ENCODE peak calls at places on chromosomes 11 and 22, in five cellular contexts. B, K, L, M and R are unnamed samples.

GRCh38 chr11:102991776-102992175 is 36.2 kb upstream of the MMP13 start:
- DNase-seq in B (no peak), K (no peak), L (no peak), M (no peak), R (no peak)

GRCh38 chr11:61579398-61580291 is 1.2 kb downstream of the SYT7 start:
- DNase-seq in B (no peak), K (no peak), L (no peak), M (no peak), R (no peak)

GRCh38 chr11:120820040-120820439 is 203.9 kb upstream of the TBCEL start:
- DNase-seq in B (no peak), K (no peak), L (no peak), M (peak; percentile 22), R (no peak)

GRCh38 chr11:35105319-35106063 is 33.5 kb upstream of the CD44 start:
- DNase-seq in B (peak; percentile 36), K (no peak), L (peak; percentile 66), M (no peak), R (no peak)

GRCh38 chr11:12318791-12319733 is 58.3 kb upstream of the PARVA start:
- DNase-seq in B (no peak), K (no peak), L (no peak), M (no peak), R (peak; percentile 6)

GRCh38 chr22:27278986-27279385 is 522.6 kb downstream of the MN1 start:
- DNase-seq in B (no peak), K (no peak), L (no peak), M (no peak), R (no peak)

GRCh38 chr11:36065436-36065835 is 121.6 kb downstream of the LDLRAD3 start:
- DNase-seq in B (no peak), K (no peak), L (no peak), M (no peak), R (no peak)

GRCh38 chr11:131033151-131033651 is 116.9 kb upstream of the SNX19 start:
- DNase-seq in B (no peak), K (no peak), L (no peak), M (no peak), R (no peak)

GRCh38 chr11:27571151-27571840 is 64.7 kb upstream of the LIN7C start:
- DNase-seq in B (no peak), K (no peak), L (no peak), M (no peak), R (no peak)

GRCh38 chr22:24421428-24421931 is 5.9 kb upstream of the ADORA2A start:
- DNase-seq in B (no peak), K (peak; percentile 32), L (no peak), M (no peak), R (peak; percentile 74)

GRCh38 chr11:37947816-37948215 is 1349.8 kb upstream of the RAG2 start:
- DNase-seq in B (no peak), K (no peak), L (no peak), M (no peak), R (no peak)

GRCh38 chr11:37948258-37948657 is 1350.2 kb upstream of the RAG2 start:
- DNase-seq in B (no peak), K (no peak), L (no peak), M (no peak), R (no peak)

GRCh38 chr11:37942081-37942480 is 1344.0 kb upstream of the RAG2 start:
- DNase-seq in B (no peak), K (no peak), L (no peak), M (no peak), R (no peak)

GRCh38 chr11:37952035-37952434 is 1354.0 kb upstream of the RAG2 start:
- DNase-seq in B (no peak), K (no peak), L (no peak), M (no peak), R (no peak)

GRCh38 chr11:37946155-37946766 is 1348.2 kb upstream of the RAG2 start:
- DNase-seq in B (no peak), K (no peak), L (no peak), M (no peak), R (no peak)
- TF ChIP-seq CTCF in B (peak; percentile 41), K (peak; percentile 67), L (peak; percentile 63), M (peak; percentile 7), R (peak; percentile 41)

GRCh38 chr11:106326087-106326486 is 248.6 kb downstream of the AASDHPPT start:
- DNase-seq in B (no peak), K (no peak), L (no peak), M (no peak), R (no peak)

GRCh38 chr11:106333678-106334077 is 256.2 kb downstream of the AASDHPPT start:
- DNase-seq in B (no peak), K (no peak), L (no peak), M (no peak), R (no peak)

GRCh38 chr11:106331163-106331562 is 253.7 kb downstream of the AASDHPPT start:
- DNase-seq in B (no peak), K (no peak), L (no peak), M (no peak), R (no peak)

GRCh38 chr11:106327134-106327533 is 249.7 kb downstream of the AASDHPPT start:
- DNase-seq in B (no peak), K (no peak), L (no peak), M (no peak), R (no peak)

DNA sequence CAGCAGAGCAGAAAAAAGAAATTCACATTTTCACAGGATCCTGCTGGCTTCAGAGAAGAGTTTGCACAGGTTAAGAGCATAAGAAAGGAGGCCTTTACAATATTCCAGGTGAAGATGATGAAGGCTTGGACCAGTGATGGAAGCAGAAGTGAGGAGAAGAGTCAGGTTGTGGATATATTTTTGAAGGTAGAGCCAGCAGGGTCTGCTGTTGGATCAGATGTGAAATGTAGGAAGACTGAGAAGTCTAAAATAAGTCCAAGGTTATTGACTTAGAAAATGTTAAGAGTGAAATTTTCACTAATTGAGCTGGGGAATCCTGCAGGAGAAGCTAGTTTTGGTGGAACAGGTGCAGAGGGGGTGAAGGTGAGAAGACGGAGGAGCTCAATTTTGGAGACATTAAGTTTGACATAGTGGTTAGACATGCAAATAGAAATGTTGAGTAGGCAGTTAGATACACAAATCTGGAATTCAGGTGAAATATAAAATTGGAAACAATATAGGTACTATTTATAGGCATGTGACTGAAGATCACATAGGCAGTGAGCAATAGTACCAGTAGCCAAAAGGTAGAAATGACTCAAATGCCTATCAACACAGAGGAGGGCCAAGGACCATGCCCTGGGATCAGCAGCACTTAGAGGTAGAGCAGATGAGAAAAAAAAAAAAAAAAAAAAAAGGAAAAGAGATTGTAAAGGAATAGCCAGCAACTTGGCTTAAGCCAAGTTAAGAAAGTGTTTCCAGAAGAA is 252.0 kb downstream of the AASDHPPT start:
- DNase-seq in B (no peak), K (no peak), L (no peak), M (no peak), R (no peak)
- TF ChIP-seq CTCF in B (no peak), K (no peak), L (no peak), M (no peak), R (no peak)

GRCh38 chr11:111476366-111476765 is 35.8 kb downstream of the BTG4 start:
- DNase-seq in B (no peak), K (no peak), L (no peak), M (no peak), R (no peak)

GRCh38 chr11:111476961-111477360 is 35.2 kb downstream of the BTG4 start:
- DNase-seq in B (no peak), K (no peak), L (no peak), M (no peak), R (no peak)

GRCh38 chr11:111483431-111483830 is 28.8 kb downstream of the BTG4 start:
- DNase-seq in B (no peak), K (no peak), L (no peak), M (no peak), R (no peak)

GRCh38 chr11:111477898-111478297 is 34.3 kb downstream of the BTG4 start:
- DNase-seq in B (no peak), K (no peak), L (no peak), M (no peak), R (no peak)

DNA sequence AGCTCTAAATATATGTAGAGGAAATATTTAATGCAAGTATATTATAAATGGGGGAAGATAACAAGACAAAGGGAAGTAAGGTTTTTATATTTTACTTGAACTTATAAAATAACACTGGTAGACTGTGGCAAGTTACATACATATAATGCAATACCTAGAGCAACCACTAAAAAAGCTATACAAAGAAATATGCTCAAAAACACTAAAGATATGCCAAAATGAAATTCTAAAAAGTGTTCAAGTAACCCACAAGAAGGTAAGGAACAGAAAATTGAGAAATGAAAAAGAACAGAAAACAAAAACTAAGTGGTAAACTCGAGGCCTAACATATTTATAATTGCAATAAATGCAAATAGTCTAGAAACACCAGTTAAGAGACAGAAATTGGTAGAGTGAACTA is 32.5 kb downstream of the BTG4 start:
- DNase-seq in B (no peak), K (no peak), L (no peak), M (no peak), R (no peak)
- TF ChIP-seq CTCF in B (no peak), K (no peak), L (no peak), M (no peak), R (no peak)

GRCh38 chr11:19013181-19013857 is 47.2 kb downstream of the MRGPRX2 start:
- DNase-seq in B (no peak), K (no peak), L (no peak), M (no peak), R (no peak)
- TF ChIP-seq CTCF in B (no peak), K (no peak), L (no peak), M (no peak), R (peak; percentile 17)